ENCODE peak calls at places on chromosome 2, in eight cellular contexts. Q is T-helper 9 cell, Z is HFFc6, P is GM20000, G is fibroblast of gingiva, B is G401, R is RWPE1, E is T-helper 1 cell. U is an unnamed sample.

GRCh38 chr2:41965886-41966285 is 81.9 kb upstream of the PKDCC start:
- DNase-seq in Q (no peak), Z (no peak), P (no peak), G (peak; percentile 84), B (no peak), R (no peak), E (no peak), U (no peak)

GRCh38 chr2:203583696-203584095 is 48.6 kb upstream of the RAPH1 start:
- DNase-seq in Q (no peak), Z (peak; percentile 76), P (peak; percentile 8), G (no peak), B (no peak), R (peak; percentile 30), E (no peak), U (peak; percentile 49)

GRCh38 chr2:118062048-118062447 is 26.2 kb upstream of the INSIG2 start:
- DNase-seq in Q (no peak), Z (peak; percentile 11), P (no peak), G (peak; percentile 64), B (no peak), R (peak; percentile 9), E (no peak), U (no peak)

GRCh38 chr2:42105330-42106256 is 57.8 kb downstream of the PKDCC start:
- DNase-seq in Q (peak; percentile 64), Z (no peak), P (peak; percentile 67), G (no peak), B (no peak), R (no peak), E (peak; percentile 72), U (no peak)

GRCh38 chr2:173441222-173441621 is 86.5 kb downstream of the CDCA7 start:
- DNase-seq in Q (no peak), Z (no peak), P (no peak), G (peak; percentile 39), B (no peak), R (no peak), E (no peak), U (no peak)

GRCh38 chr2:66601624-66602023 is 166.7 kb downstream of the MEIS1 start:
- DNase-seq in Q (no peak), Z (no peak), P (no peak), G (no peak), B (no peak), R (no peak), E (no peak), U (no peak)

GRCh38 chr2:151357359-151357758 is at the start of gene TNFAIP6:
- DNase-seq in Q (no peak), Z (peak; percentile 94), P (no peak), G (peak; percentile 96), B (no peak), R (peak; percentile 71), E (no peak), U (peak; percentile 72)

GRCh38 chr2:96146881-96147592 is 1.8 kb upstream of the DUSP2 start:
- DNase-seq in Q (peak; percentile 25), Z (peak; percentile 70), P (no peak), G (no peak), B (no peak), R (no peak), E (peak; percentile 29), U (no peak)

GRCh38 chr2:43005211-43005974 is 213.0 kb upstream of the HAAO start:
- DNase-seq in Q (no peak), Z (no peak), P (no peak), G (no peak), B (no peak), R (no peak), E (no peak), U (no peak)

GRCh38 chr2:42977236-42978174 is 185.1 kb upstream of the HAAO start:
- DNase-seq in Q (no peak), Z (no peak), P (no peak), G (no peak), B (no peak), R (no peak), E (no peak), U (no peak)

GRCh38 chr2:46913471-46914381 is 1.9 kb downstream of the MCFD2 start:
- DNase-seq in Q (no peak), Z (peak; percentile 75), P (no peak), G (peak; percentile 33), B (peak; percentile 46), R (peak; percentile 70), E (no peak), U (peak; percentile 79)

GRCh38 chr2:10137053-10137843 is 14.7 kb downstream of the RRM2 start:
- DNase-seq in Q (no peak), Z (no peak), P (no peak), G (no peak), B (no peak), R (peak; percentile 77), E (no peak), U (no peak)

GRCh38 chr2:20623241-20623640 is 27.7 kb downstream of the HS1BP3 start:
- DNase-seq in Q (no peak), Z (no peak), P (no peak), G (no peak), B (peak; percentile 63), R (no peak), E (no peak), U (no peak)

GRCh38 chr2:207734264-207734635 is 22.8 kb downstream of the CCNYL1 start:
- DNase-seq in Q (no peak), Z (peak; percentile 51), P (no peak), G (peak; percentile 48), B (no peak), R (no peak), E (no peak), U (peak; percentile 26)

GRCh38 chr2:46954951-46955571 is 39.5 kb upstream of the MCFD2 start:
- DNase-seq in Q (no peak), Z (peak; percentile 94), P (no peak), G (peak; percentile 85), B (no peak), R (peak; percentile 54), E (no peak), U (peak; percentile 96)

GRCh38 chr2:43251171-43251731 is 24.8 kb upstream of the ZFP36L2 start:
- DNase-seq in Q (no peak), Z (peak; percentile 65), P (no peak), G (peak; percentile 82), B (no peak), R (no peak), E (no peak), U (peak; percentile 48)

GRCh38 chr2:137231616-137232015 is 466.3 kb downstream of the THSD7B start:
- DNase-seq in Q (no peak), Z (no peak), P (no peak), G (no peak), B (no peak), R (no peak), E (no peak), U (no peak)

GRCh38 chr2:124961132-124961531 is 936.0 kb downstream of the CNTNAP5 start:
- DNase-seq in Q (no peak), Z (no peak), P (no peak), G (no peak), B (no peak), R (no peak), E (no peak), U (no peak)

GRCh38 chr2:164967781-164968228 is 12.5 kb upstream of the SLC38A11 start:
- DNase-seq in Q (no peak), Z (peak; percentile 99), P (no peak), G (peak; percentile 25), B (no peak), R (peak; percentile 76), E (no peak), U (peak; percentile 29)

GRCh38 chr2:168781191-168781818 is 21.1 kb upstream of the NOSTRIN start:
- DNase-seq in Q (no peak), Z (no peak), P (no peak), G (no peak), B (no peak), R (no peak), E (no peak), U (no peak)